ENCODE peak calls at places on chromosome 17, in seven cellular contexts. One of them, this sample, is unnamed.

GRCh38 chr17:68507581-68507980 is 4.6 kb upstream of the PRKAR1A start:
- DNase-seq in K562: no peak
- DNase-seq in upper lobe of left lung: no peak
- DNase-seq in transverse colon: no peak
- DNase-seq in stomach: no peak
- DNase-seq in GM12891: no peak
- DNase-seq in suprapubic skin: no peak
- DNase-seq in this sample: no peak

GRCh38 chr17:37520174-37520573 is 30.5 kb downstream of the DUSP14 start:
- DNase-seq in K562: no peak
- DNase-seq in upper lobe of left lung: no peak
- DNase-seq in transverse colon: no peak
- DNase-seq in stomach: no peak
- DNase-seq in GM12891: no peak
- DNase-seq in suprapubic skin: no peak
- DNase-seq in this sample: no peak

GRCh38 chr17:50466371-50467113 is 2.1 kb downstream of the CHAD start:
- DNase-seq in K562: no peak
- DNase-seq in upper lobe of left lung: no peak
- DNase-seq in transverse colon: peak
- DNase-seq in stomach: peak
- DNase-seq in GM12891: no peak
- DNase-seq in suprapubic skin: no peak
- DNase-seq in this sample: no peak

GRCh38 chr17:38602453-38602852 is 3.3 kb downstream of the SRCIN1 start:
- DNase-seq in K562: no peak
- DNase-seq in upper lobe of left lung: no peak
- DNase-seq in transverse colon: no peak
- DNase-seq in stomach: no peak
- DNase-seq in GM12891: no peak
- DNase-seq in suprapubic skin: no peak
- DNase-seq in this sample: no peak

GRCh38 chr17:75370288-75370687 is 35.2 kb downstream of the GRB2 start:
- DNase-seq in K562: no peak
- DNase-seq in upper lobe of left lung: no peak
- DNase-seq in transverse colon: no peak
- DNase-seq in stomach: peak
- DNase-seq in GM12891: no peak
- DNase-seq in suprapubic skin: no peak
- DNase-seq in this sample: no peak

GRCh38 chr17:65848751-65849150 is 287.3 kb upstream of the AXIN2 start:
- DNase-seq in K562: no peak
- DNase-seq in upper lobe of left lung: no peak
- DNase-seq in transverse colon: no peak
- DNase-seq in stomach: no peak
- DNase-seq in GM12891: no peak
- DNase-seq in suprapubic skin: no peak
- DNase-seq in this sample: no peak

GRCh38 chr17:38465420-38466345 is 37.4 kb downstream of the ARHGAP23 start:
- DNase-seq in K562: peak
- DNase-seq in upper lobe of left lung: no peak
- DNase-seq in transverse colon: peak
- DNase-seq in stomach: peak
- DNase-seq in GM12891: no peak
- DNase-seq in suprapubic skin: peak
- DNase-seq in this sample: no peak

GRCh38 chr17:17579691-17580090 is 11.8 kb downstream of the PEMT start:
- DNase-seq in K562: no peak
- DNase-seq in upper lobe of left lung: no peak
- DNase-seq in transverse colon: no peak
- DNase-seq in stomach: no peak
- DNase-seq in GM12891: no peak
- DNase-seq in suprapubic skin: no peak
- DNase-seq in this sample: no peak

GRCh38 chr17:34811561-34811960 is 149.7 kb downstream of the CCT6B start:
- DNase-seq in K562: no peak
- DNase-seq in upper lobe of left lung: no peak
- DNase-seq in transverse colon: no peak
- DNase-seq in stomach: no peak
- DNase-seq in GM12891: no peak
- DNase-seq in suprapubic skin: no peak
- DNase-seq in this sample: no peak

GRCh38 chr17:73870035-73870434 is 225.8 kb upstream of the SDK2 start:
- DNase-seq in K562: no peak
- DNase-seq in upper lobe of left lung: no peak
- DNase-seq in transverse colon: no peak
- DNase-seq in stomach: no peak
- DNase-seq in GM12891: no peak
- DNase-seq in suprapubic skin: no peak
- DNase-seq in this sample: no peak
- TF ChIP-seq POLR2AphosphoS5 in K562: no peak
- TF ChIP-seq POLR2AphosphoS5 in upper lobe of left lung: no peak
- TF ChIP-seq POLR2AphosphoS5 in transverse colon: no peak
- TF ChIP-seq POLR2AphosphoS5 in stomach: no peak
- TF ChIP-seq POLR2AphosphoS5 in GM12891: no peak
- TF ChIP-seq POLR2AphosphoS5 in suprapubic skin: no peak
- TF ChIP-seq POLR2AphosphoS5 in this sample: no peak

DNA sequence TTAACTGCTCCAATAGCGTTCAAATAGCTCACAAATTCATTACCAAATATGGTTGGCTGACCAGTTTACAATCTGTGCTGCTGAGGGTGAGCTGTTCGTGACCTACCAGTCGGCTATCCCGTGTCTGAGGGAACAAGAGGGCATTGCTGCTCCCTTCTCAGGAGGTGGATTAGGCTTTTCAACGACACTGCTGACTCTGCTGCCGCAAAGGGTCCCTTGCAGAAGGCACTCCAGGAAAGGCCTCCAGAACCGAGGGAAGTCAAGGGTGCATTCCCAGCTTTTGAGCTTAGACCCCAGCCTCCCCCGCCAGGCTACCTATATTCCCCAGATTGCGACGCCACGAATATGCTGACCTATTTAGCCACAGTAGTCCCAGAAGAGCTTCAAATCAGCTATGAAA is 32.3 kb downstream of the GJC1 start:
- DNase-seq in K562: no peak
- DNase-seq in upper lobe of left lung: no peak
- DNase-seq in transverse colon: no peak
- DNase-seq in stomach: no peak
- DNase-seq in GM12891: no peak
- DNase-seq in suprapubic skin: no peak
- DNase-seq in this sample: no peak
- TF ChIP-seq POLR2AphosphoS5 in K562: no peak
- TF ChIP-seq POLR2AphosphoS5 in upper lobe of left lung: no peak
- TF ChIP-seq POLR2AphosphoS5 in transverse colon: peak
- TF ChIP-seq POLR2AphosphoS5 in stomach: peak
- TF ChIP-seq POLR2AphosphoS5 in GM12891: no peak
- TF ChIP-seq POLR2AphosphoS5 in suprapubic skin: no peak
- TF ChIP-seq POLR2AphosphoS5 in this sample: no peak

GRCh38 chr17:57032343-57032742 is 52.7 kb upstream of the AKAP1 start:
- DNase-seq in K562: no peak
- DNase-seq in upper lobe of left lung: peak
- DNase-seq in transverse colon: peak
- DNase-seq in stomach: peak
- DNase-seq in GM12891: no peak
- DNase-seq in suprapubic skin: peak
- DNase-seq in this sample: no peak
- TF ChIP-seq POLR2AphosphoS5 in K562: no peak
- TF ChIP-seq POLR2AphosphoS5 in upper lobe of left lung: peak
- TF ChIP-seq POLR2AphosphoS5 in transverse colon: peak
- TF ChIP-seq POLR2AphosphoS5 in stomach: no peak
- TF ChIP-seq POLR2AphosphoS5 in GM12891: no peak
- TF ChIP-seq POLR2AphosphoS5 in suprapubic skin: no peak
- TF ChIP-seq POLR2AphosphoS5 in this sample: no peak

DNA sequence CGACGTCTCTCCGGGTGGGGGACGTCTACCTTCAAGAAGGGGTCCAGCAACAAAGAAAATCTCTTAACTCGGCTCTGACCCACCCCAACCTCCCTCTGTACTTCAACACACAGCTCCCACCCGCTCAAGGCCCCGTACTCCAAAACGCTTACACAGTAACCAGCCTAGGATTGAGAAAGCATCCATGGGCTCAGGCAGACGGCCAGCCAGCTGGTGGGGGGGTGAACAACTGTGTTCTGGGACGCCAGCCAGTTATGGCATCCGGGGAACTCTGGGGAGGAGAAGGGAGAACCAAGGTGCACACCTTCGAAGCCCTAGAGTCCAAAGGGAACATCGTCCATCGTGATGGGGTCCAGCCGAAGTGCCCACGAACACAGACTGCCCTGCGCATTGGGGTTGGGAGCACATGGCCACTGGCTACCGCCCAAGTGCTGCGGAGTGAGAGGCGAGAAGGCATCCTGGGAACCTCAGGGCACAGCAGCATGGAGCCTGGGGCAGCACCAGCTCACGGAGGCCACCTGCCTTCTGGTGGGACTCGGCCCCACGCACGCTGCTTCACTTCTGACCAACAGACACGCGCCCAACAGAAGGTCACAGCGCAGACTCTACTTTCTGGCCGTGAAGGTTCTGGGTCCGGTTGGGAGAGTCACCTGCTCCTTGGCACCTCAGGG is 14.3 kb downstream of the SLC16A3 start:
- DNase-seq in K562: no peak
- DNase-seq in upper lobe of left lung: peak
- DNase-seq in transverse colon: peak
- DNase-seq in stomach: peak
- DNase-seq in GM12891: no peak
- DNase-seq in suprapubic skin: no peak
- DNase-seq in this sample: no peak
- TF ChIP-seq POLR2AphosphoS5 in K562: no peak
- TF ChIP-seq POLR2AphosphoS5 in upper lobe of left lung: peak
- TF ChIP-seq POLR2AphosphoS5 in transverse colon: peak
- TF ChIP-seq POLR2AphosphoS5 in stomach: no peak
- TF ChIP-seq POLR2AphosphoS5 in GM12891: peak
- TF ChIP-seq POLR2AphosphoS5 in suprapubic skin: no peak
- TF ChIP-seq POLR2AphosphoS5 in this sample: peak

GRCh38 chr17:78707016-78707415 is 75.1 kb downstream of the CYTH1 start:
- DNase-seq in K562: no peak
- DNase-seq in upper lobe of left lung: no peak
- DNase-seq in transverse colon: no peak
- DNase-seq in stomach: no peak
- DNase-seq in GM12891: no peak
- DNase-seq in suprapubic skin: no peak
- DNase-seq in this sample: no peak

GRCh38 chr17:78709119-78709681 is 72.9 kb downstream of the CYTH1 start:
- DNase-seq in K562: no peak
- DNase-seq in upper lobe of left lung: peak
- DNase-seq in transverse colon: no peak
- DNase-seq in stomach: peak
- DNase-seq in GM12891: no peak
- DNase-seq in suprapubic skin: no peak
- DNase-seq in this sample: no peak

GRCh38 chr17:78707923-78708322 is 74.2 kb downstream of the CYTH1 start:
- DNase-seq in K562: no peak
- DNase-seq in upper lobe of left lung: no peak
- DNase-seq in transverse colon: no peak
- DNase-seq in stomach: no peak
- DNase-seq in GM12891: no peak
- DNase-seq in suprapubic skin: no peak
- DNase-seq in this sample: no peak

GRCh38 chr17:78709688-78710290 is 72.3 kb downstream of the CYTH1 start:
- DNase-seq in K562: no peak
- DNase-seq in upper lobe of left lung: no peak
- DNase-seq in transverse colon: no peak
- DNase-seq in stomach: no peak
- DNase-seq in GM12891: no peak
- DNase-seq in suprapubic skin: no peak
- DNase-seq in this sample: no peak

GRCh38 chr17:78708510-78708973 is 73.5 kb downstream of the CYTH1 start:
- DNase-seq in K562: peak
- DNase-seq in upper lobe of left lung: peak
- DNase-seq in transverse colon: peak
- DNase-seq in stomach: peak
- DNase-seq in GM12891: no peak
- DNase-seq in suprapubic skin: peak
- DNase-seq in this sample: peak
- TF ChIP-seq POLR2AphosphoS5 in K562: no peak
- TF ChIP-seq POLR2AphosphoS5 in upper lobe of left lung: no peak
- TF ChIP-seq POLR2AphosphoS5 in transverse colon: no peak
- TF ChIP-seq POLR2AphosphoS5 in stomach: peak
- TF ChIP-seq POLR2AphosphoS5 in GM12891: peak
- TF ChIP-seq POLR2AphosphoS5 in suprapubic skin: no peak
- TF ChIP-seq POLR2AphosphoS5 in this sample: no peak

This sample was measured in Panc1.